ENCODE peak calls at places on chromosomes 7 and 10, in seven cellular contexts. B, F, P, G, R, D and J are unnamed samples.

GRCh38 chr10:131853610-131853964 is 47.2 kb upstream of the PPP2R2D start:
- DNase-seq in B (no peak), F (no peak), P (no peak), G (no peak), R (no peak), D (no peak), J (no peak)

GRCh38 chr7:1341361-1341675 is 108.6 kb downstream of the UNCX start:
- DNase-seq in B (no peak), F (no peak), P (no peak), G (no peak), R (no peak), D (no peak), J (no peak)

GRCh38 chr10:125023862-125024495 is 82.1 kb downstream of the ZRANB1 start:
- DNase-seq in B (no peak), F (peak; percentile 62), P (no peak), G (peak; percentile 64), R (no peak), D (peak; percentile 75), J (peak; percentile 94)

GRCh38 chr7:142873281-142873784 is 12.2 kb downstream of the TRPV6 start:
- DNase-seq in B (no peak), F (no peak), P (no peak), G (no peak), R (peak; percentile 26), D (peak; percentile 47), J (no peak)

GRCh38 chr7:29596593-29597178 is 33.1 kb downstream of the PRR15 start:
- DNase-seq in B (no peak), F (no peak), P (no peak), G (no peak), R (no peak), D (no peak), J (no peak)

GRCh38 chr7:148978091-148978490 is 50.2 kb downstream of the PDIA4 start:
- DNase-seq in B (no peak), F (no peak), P (no peak), G (no peak), R (no peak), D (no peak), J (no peak)

GRCh38 chr7:121624922-121625321 is 228.8 kb upstream of the FAM3C start:
- DNase-seq in B (no peak), F (no peak), P (no peak), G (no peak), R (no peak), D (no peak), J (no peak)

GRCh38 chr7:22726849-22727792 is at the start of gene IL6:
- DNase-seq in B (peak; percentile 83), F (peak; percentile 63), P (peak; percentile 89), G (peak; percentile 82), R (peak; percentile 48), D (peak; percentile 65), J (peak; percentile 88)

GRCh38 chr7:1536768-1537630 is 6.5 kb downstream of the MAFK start:
- DNase-seq in B (peak; percentile 98), F (peak; percentile 91), P (peak; percentile 99), G (peak; percentile 98), R (peak; percentile 83), D (peak; percentile 88), J (peak; percentile 98)

GRCh38 chr10:91409069-91409868 is 875 bp upstream of the HECTD2 start:
- DNase-seq in B (no peak), F (peak; percentile 77), P (peak; percentile 60), G (peak; percentile 91), R (peak; percentile 82), D (peak; percentile 84), J (peak; percentile 86)

GRCh38 chr10:101901340-101901739 is 57.7 kb upstream of the KCNIP2 start:
- DNase-seq in B (no peak), F (no peak), P (no peak), G (no peak), R (peak; percentile 55), D (no peak), J (no peak)

GRCh38 chr10:89414879-89415821 is 782 bp downstream of the IFIT5 start:
- DNase-seq in B (no peak), F (peak; percentile 47), P (no peak), G (peak; percentile 38), R (peak; percentile 60), D (peak; percentile 68), J (no peak)

GRCh38 chr7:138866353-138866752 is 68.4 kb upstream of the ATP6V0A4 start:
- DNase-seq in B (no peak), F (no peak), P (no peak), G (no peak), R (no peak), D (no peak), J (no peak)
- H3K27ac ChIP-seq in B (no peak overlapping the region), F (no peak overlapping the region), P (no peak overlapping the region), G (no peak overlapping the region), R (no peak overlapping the region), D (no peak overlapping the region), J (no peak overlapping the region)

GRCh38 chr10:104268691-104269645 is at the start of gene GSTO2:
- DNase-seq in B (peak; percentile 95), F (peak; percentile 99), P (peak; percentile 95), G (peak; percentile 99), R (peak; percentile 99), D (peak; percentile 97), J (peak; percentile 98)
- H3K4me3 ChIP-seq in B (peak within 1 kb of the TSS; percentile 77), F (peak within 1 kb of the TSS; percentile 99), P (peak within 1 kb of the TSS; percentile 80), G (peak within 1 kb of the TSS; percentile 70), R (peak within 1 kb of the TSS; percentile 94), D (peak within 1 kb of the TSS; percentile 73), J (peak within 1 kb of the TSS; percentile 88)

GRCh38 chr10:119545310-119545709 is 2.8 kb upstream of the RGS10 start:
- DNase-seq in B (no peak), F (no peak), P (no peak), G (no peak), R (no peak), D (no peak), J (no peak)

GRCh38 chr10:119542357-119542989 is at the start of gene RGS10:
- DNase-seq in B (no peak), F (peak; percentile 86), P (peak; percentile 81), G (peak; percentile 80), R (peak; percentile 72), D (peak; percentile 61), J (peak; percentile 68)

GRCh38 chr10:119541459-119542356 is 811 bp downstream of the RGS10 start:
- DNase-seq in B (no peak), F (peak; percentile 28), P (peak; percentile 23), G (peak; percentile 32), R (no peak), D (no peak), J (no peak)

GRCh38 chr10:119543814-119544642 is 1.5 kb upstream of the RGS10 start:
- DNase-seq in B (no peak), F (no peak), P (no peak), G (peak; percentile 54), R (peak; percentile 76), D (no peak), J (no peak)

DNA sequence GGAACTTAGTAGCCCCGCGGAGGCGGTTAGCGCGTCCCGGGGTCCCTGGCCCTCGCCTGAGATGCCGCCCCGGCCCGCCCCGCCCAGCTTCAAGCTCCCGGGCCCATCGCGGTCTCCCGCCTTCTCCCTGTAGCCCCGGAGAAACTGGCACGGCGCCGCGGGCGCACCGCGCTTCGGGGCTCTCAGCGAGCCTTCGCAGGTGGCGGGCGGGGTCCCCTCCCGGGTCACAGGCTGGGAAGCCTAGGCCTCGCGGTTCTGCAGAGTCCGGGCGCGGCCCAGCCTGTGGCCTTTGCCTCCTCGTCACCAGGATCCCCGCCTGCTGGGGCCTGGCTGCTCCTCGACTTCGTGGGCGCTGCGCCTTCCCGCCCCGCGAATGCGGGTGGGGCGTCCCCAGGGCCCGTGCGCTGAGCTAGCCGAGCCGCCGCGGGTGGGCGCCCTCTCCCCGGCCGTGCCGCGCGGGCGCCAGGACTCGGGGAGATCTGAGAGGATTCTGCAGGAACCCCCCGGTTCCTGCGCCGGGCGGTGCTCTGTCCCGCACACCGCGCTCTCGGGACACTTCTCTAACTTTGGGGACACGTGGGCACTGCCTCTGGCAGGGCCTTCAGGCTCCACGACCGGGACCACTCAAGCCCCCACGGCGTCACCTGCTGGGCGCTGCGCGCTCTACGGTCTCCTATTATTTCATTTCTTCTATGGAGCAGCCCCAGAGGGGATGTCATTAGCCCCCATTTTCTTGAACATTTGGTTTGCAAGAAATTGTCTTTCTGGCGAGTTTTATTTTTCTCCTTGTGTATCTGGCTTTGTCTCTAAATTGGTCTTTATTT is 683 bp upstream of the RGS10 start:
- DNase-seq in B (no peak), F (peak; percentile 66), P (peak; percentile 44), G (peak; percentile 54), R (peak; percentile 73), D (peak; percentile 54), J (peak; percentile 72)
- TF ChIP-seq CTCF in B (peak; percentile 61), F (peak; percentile 45), P (peak; percentile 62), G (peak; percentile 37), R (peak; percentile 38), D (no peak), J (no peak)

DNA sequence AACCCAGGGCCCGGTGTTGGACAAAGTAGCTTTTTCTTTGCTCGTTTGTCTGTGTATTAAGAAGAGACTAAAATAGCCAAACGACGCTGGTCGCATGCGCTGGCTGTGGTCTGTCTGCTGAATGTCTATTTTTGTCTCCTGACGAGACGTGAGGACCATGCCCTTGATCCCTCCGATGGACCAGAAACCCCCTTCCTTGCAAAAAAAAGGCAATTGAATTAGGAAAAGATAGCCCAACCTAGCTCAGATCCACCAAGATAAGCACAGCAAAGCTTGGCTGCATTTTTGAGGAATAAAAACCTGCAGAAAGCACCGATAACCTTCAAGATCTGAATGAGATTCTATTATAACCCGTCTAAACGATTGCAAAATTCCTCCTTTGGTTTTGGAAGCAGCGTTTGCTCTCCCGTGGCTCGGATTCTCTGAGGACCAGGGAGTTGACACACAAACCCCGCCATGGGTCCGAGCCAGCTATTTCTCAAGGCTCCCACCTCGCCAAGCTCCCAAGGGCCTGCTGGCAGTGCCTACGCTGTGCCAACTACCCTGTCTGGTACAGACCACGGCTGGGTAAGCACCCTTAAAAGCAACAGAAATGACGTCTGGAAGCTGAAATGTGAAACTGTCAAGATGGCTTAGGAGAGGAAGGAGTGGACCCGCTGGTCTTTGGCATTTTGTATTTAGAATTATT is 17.7 kb upstream of the TTYH3 start:
- DNase-seq in B (no peak), F (no peak), P (no peak), G (no peak), R (no peak), D (peak; percentile 94), J (no peak)
- H3K27ac ChIP-seq in B (peak overlapping the region; percentile 1), F (no peak overlapping the region), P (no peak overlapping the region), G (peak overlapping the region; percentile 31), R (no peak overlapping the region), D (no peak overlapping the region), J (no peak overlapping the region)